ENCODE peak calls at places on chromosomes 4 and X, in four cellular contexts. X is H54, P is body of pancreas, S is esophagus squamous epithelium. Q is an unnamed sample.

GRCh38 chr4:159823743-159824142 is 720.9 kb downstream of the RAPGEF2 start:
- DNase-seq in X (no peak), P (no peak), S (no peak), Q (no peak)

GRCh38 chrX:109826954-109827708 is 94.1 kb upstream of the ACSL4 start:
- DNase-seq in X (no peak), P (no peak), S (no peak), Q (no peak)

GRCh38 chrX:115584715-115585114 is 23.7 kb downstream of the PLS3 start:
- DNase-seq in X (no peak), P (no peak), S (no peak), Q (no peak)

GRCh38 chrX:40105791-40106676 is 8.3 kb upstream of the BCOR start:
- DNase-seq in X (no peak), P (peak; percentile 76), S (no peak), Q (peak; percentile 89)

GRCh38 chrX:13569479-13570244 is at the start of gene EGFL6:
- DNase-seq in X (no peak), P (no peak), S (no peak), Q (no peak)

GRCh38 chr4:142407569-142407968 is 438.5 kb downstream of the INPP4B start:
- DNase-seq in X (no peak), P (no peak), S (no peak), Q (no peak)

GRCh38 chrX:49172280-49172780 is 632 bp downstream of the PLP2 start:
- DNase-seq in X (no peak), P (peak; percentile 83), S (no peak), Q (peak; percentile 91)

GRCh38 chr4:124965492-124965891 is 253.0 kb upstream of the ANKRD50 start:
- DNase-seq in X (no peak), P (no peak), S (no peak), Q (no peak)

GRCh38 chr4:101420661-101421060 is 73.3 kb upstream of the PPP3CA start:
- DNase-seq in X (no peak), P (no peak), S (no peak), Q (no peak)

GRCh38 chr4:171985129-171985528 is 171.9 kb downstream of the GALNTL6 start:
- DNase-seq in X (no peak), P (no peak), S (no peak), Q (no peak)

GRCh38 chr4:54213812-54214211 is 15.3 kb upstream of the PDGFRA start:
- DNase-seq in X (no peak), P (no peak), S (no peak), Q (no peak)

GRCh38 chr4:5824635-5825034 is 68.3 kb downstream of the CRMP1 start:
- DNase-seq in X (peak; percentile 54), P (no peak), S (no peak), Q (peak; percentile 43)

GRCh38 chr4:152456609-152457008 is 79.3 kb downstream of the FBXW7 start:
- DNase-seq in X (no peak), P (no peak), S (no peak), Q (no peak)

GRCh38 chr4:21802406-21802805 is 146.2 kb downstream of the KCNIP4 start:
- DNase-seq in X (no peak), P (no peak), S (no peak), Q (no peak)

GRCh38 chrX:38727668-38728067 is 73.6 kb upstream of the MID1IP1 start:
- DNase-seq in X (no peak), P (no peak), S (no peak), Q (no peak)

GRCh38 chr4:93317046-93317445 is 511.5 kb upstream of the ATOH1 start:
- DNase-seq in X (no peak), P (no peak), S (no peak), Q (no peak)

GRCh38 chrX:71533850-71534515 is 1.1 kb downstream of the OGT start:
- DNase-seq in X (no peak), P (peak; percentile 25), S (no peak), Q (peak; percentile 68)

GRCh38 chr4:134544303-134544761 is 342.7 kb upstream of the PABPC4L start:
- DNase-seq in X (peak; percentile 2), P (no peak), S (no peak), Q (no peak)

GRCh38 chr4:212438-213174 is 88.3 kb downstream of the ZNF718 start:
- DNase-seq in X (no peak), P (peak; percentile 80), S (no peak), Q (no peak)

GRCh38 chrX:9340619-9341304 is 124.1 kb upstream of the TBL1X start:
- DNase-seq in X (no peak), P (no peak), S (no peak), Q (no peak)

GRCh38 chr4:139950568-139950967 is 203.4 kb downstream of the MAML3 start:
- DNase-seq in X (no peak), P (no peak), S (no peak), Q (no peak)

GRCh38 chr4:85825937-85826678 is 351.2 kb downstream of the ARHGAP24 start:
- DNase-seq in X (no peak), P (peak; percentile 67), S (no peak), Q (no peak)

GRCh38 chr4:26459054-26459755 is 31.1 kb downstream of the CCKAR start:
- DNase-seq in X (peak; percentile 15), P (no peak), S (no peak), Q (peak; percentile 25)

GRCh38 chr4:86935833-86936721 is 1.3 kb downstream of the AFF1 start:
- DNase-seq in X (peak; percentile 35), P (peak; percentile 69), S (no peak), Q (peak; percentile 85)
- TF ChIP-seq POLR2A in X (peak; percentile 27), P (no peak), S (no peak), Q (peak; percentile 68)

DNA sequence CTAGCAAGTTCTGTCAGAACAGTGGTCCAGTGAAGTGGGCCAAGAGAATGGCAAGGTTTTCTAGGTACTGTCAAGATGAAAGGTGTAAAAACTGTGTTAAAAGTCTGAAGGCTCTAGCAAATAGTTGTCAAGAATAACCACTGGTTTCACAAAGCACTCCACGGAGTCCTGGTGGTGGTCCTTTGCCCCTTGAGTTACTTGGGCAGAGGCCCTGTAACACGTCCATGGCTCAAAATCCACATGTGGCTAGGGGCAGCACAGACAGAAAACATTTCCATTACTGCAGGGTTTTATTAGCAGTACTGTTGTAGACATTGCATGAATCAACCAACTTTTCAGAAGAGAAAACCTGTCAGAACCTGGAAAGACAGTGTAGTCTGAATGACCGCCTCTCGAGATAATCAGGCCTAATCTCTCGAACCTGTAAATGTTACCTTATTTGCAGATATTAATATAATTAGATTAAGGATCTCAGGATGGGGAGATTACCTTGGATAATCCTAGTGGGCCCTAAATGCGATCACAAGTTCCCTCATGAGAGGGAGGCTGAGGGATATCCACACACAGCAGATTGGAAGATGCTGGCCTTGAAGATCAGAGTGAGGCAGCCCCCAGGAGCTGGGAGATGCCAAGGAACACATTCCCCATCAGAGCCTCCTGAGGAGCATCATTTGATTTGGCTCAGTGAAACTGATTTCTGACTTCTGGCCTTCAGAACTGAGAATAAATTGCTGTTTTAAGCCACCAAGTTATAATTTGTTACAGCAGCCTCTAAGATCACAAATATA is 34.7 kb downstream of the ERVMER34-1 start:
- DNase-seq in X (no peak), P (no peak), S (no peak), Q (no peak)
- TF ChIP-seq POLR2A in X (no peak), P (no peak), S (no peak), Q (no peak)

DNA sequence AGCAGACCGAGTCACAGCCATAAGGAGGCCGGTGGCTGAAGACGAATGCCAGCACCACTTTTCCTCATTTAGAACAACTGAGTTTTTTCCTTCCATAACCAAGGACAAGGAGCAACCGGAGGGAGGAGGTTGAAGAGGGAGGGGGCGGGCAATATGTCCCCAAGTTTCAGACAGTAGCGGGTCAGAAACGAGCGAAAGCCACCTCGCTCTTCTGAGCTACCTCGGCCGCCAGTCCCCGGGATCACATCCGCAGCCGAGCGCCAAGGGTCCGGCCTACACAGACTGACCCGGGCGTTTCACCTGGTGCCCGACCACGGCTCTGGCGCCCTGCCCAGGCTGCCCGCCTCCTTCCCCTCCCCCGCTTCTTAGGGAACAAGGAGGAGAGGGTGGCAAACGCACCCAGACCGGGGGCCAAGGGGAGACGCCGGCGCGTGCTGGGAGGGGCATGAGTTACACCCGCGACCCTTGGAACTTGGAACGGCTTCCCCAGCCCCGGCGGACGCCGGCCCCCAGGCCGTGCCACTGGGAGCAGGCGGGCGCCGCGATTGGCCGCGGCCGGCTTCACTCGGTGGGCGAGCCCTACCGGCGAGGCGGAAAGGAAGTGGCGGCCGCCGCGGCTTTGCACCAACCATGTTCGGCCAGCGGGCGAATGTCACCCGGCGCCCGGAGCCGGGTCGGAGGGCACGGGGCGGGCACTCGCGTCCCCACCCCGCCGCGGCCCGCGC is 1.6 kb downstream of the IRF2 start:
- DNase-seq in X (peak; percentile 42), P (peak; percentile 81), S (peak; percentile 30), Q (peak; percentile 83)
- TF ChIP-seq POLR2A in X (peak; percentile 45), P (peak; percentile 58), S (peak; percentile 51), Q (peak; percentile 35)

GRCh38 chr4:186723207-186724047 is at the start of gene FAT1:
- DNase-seq in X (peak; percentile 15), P (peak; percentile 69), S (no peak), Q (peak; percentile 80)
- TF ChIP-seq POLR2A in X (peak; percentile 40), P (peak; percentile 54), S (peak; percentile 39), Q (no peak)

DNA sequence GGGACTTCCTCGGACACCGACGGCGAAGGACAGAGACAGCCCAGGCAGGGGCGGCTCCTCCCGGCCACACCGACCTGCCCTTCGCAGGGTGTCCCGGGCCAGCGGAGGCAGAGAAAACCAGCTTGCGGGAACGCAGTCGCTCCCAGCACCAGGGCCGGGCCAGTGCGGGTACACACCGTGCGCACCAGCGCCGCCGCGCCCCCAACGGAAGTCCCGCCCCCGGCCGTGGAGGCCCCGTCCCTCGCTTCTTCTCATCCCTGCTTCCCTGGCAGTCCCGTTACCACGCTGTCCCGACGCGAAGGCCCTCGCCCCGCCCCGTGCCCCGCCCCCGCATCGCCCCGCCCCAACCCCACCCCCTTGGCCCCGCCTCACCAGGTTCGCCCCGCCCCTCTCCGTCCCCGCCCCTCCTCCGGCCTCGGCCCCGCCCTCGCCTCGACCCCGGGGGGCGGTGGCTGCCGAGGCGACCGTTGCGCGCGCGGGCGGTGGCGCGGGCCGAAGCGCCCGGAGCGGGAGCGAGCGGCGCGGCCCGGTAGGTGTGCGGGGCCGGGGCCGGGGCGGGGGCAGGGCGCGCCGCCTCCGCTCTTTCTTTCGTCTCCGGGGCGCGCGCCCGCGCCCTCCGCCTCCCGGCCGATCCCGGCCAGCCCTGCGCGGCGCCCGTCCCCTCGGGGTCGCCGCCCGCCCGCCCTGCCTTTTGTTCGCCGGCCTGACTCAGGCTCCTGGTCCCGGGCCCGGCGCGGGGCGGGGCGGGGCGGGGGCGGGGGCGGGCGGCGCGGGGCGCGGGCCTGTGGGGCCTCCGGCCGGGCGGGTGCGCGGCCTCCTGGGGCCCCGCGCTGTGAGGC is at the start of gene RGS12:
- DNase-seq in X (peak; percentile 98), P (peak; percentile 96), S (peak; percentile 51), Q (peak; percentile 92)
- TF ChIP-seq POLR2A in X (peak; percentile 88), P (peak; percentile 85), S (peak; percentile 92), Q (peak; percentile 31)

GRCh38 chr4:8160233-8160560 is 1.6 kb upstream of the ABLIM2 start:
- DNase-seq in X (no peak), P (no peak), S (no peak), Q (no peak)

GRCh38 chr4:8159522-8160232 is 1.1 kb upstream of the ABLIM2 start:
- DNase-seq in X (no peak), P (peak; percentile 54), S (no peak), Q (no peak)

GRCh38 chr4:8157944-8158709 is 486 bp downstream of the ABLIM2 start:
- DNase-seq in X (no peak), P (no peak), S (no peak), Q (no peak)

GRCh38 chr4:8157496-8157895 is 1.1 kb downstream of the ABLIM2 start:
- DNase-seq in X (no peak), P (peak; percentile 27), S (no peak), Q (no peak)

GRCh38 chr4:8158710-8159521 is at the start of gene ABLIM2:
- DNase-seq in X (peak; percentile 75), P (peak; percentile 99), S (peak; percentile 85), Q (peak; percentile 94)
- TF ChIP-seq POLR2A in X (peak; percentile 83), P (peak; percentile 47), S (peak; percentile 47), Q (no peak)

GRCh38 chrX:24054182-24055042 is at the start of gene EIF2S3:
- DNase-seq in X (peak; percentile 22), P (peak; percentile 88), S (peak; percentile 77), Q (peak; percentile 94)
- TF ChIP-seq POLR2A in X (peak; percentile 64), P (peak; percentile 9), S (no peak), Q (peak; percentile 85)

GRCh38 chr4:173334891-173335754 is 965 bp upstream of the HMGB2 start:
- DNase-seq in X (peak; percentile 63), P (peak; percentile 43), S (no peak), Q (peak; percentile 92)
- TF ChIP-seq POLR2A in X (peak; percentile 61), P (no peak), S (peak; percentile 25), Q (peak; percentile 92)

Q was measured in erythroblast.